ENCODE peak calls at places on chromosomes 7 and 10, in eight cellular contexts. D is midbrain; C is fibroblast of lung; V is progenitor cell of endocrine pancreas; W is lower leg skin; R is C1 segment of cervical spinal cord; N is stimulated activated CD8-positive, alpha-beta memory T cell treated with anti-CD3 and anti-CD28 coated beads, Interleukin-4, amount 100 ng/mL, for 48 hours; L is activated CD4-positive, alpha-beta T cell treated with anti-CD3 and anti-CD28 coated beads, Interleukin-2, amount 50 U/mL, for 1 hour. Z is an unnamed sample.

GRCh38 chr7:138309186-138309585 is 150.9 kb upstream of the TRIM24 start:
- DNase-seq in D (no peak), C (no peak), V (no peak), W (no peak), R (no peak), N (no peak), L (no peak), Z (no peak)

GRCh38 chr7:91918356-91918755 is 22.3 kb upstream of the AKAP9 start:
- DNase-seq in D (no peak), C (no peak), V (no peak), W (no peak), R (no peak), N (no peak), L (no peak), Z (no peak)

GRCh38 chr10:126084369-126084768 is 188.0 kb downstream of the FANK1 start:
- DNase-seq in D (no peak), C (no peak), V (no peak), W (no peak), R (no peak), N (no peak), L (no peak), Z (no peak)

GRCh38 chr10:110103921-110104461 is 96.2 kb downstream of the ADD3 start:
- DNase-seq in D (no peak), C (no peak), V (no peak), W (no peak), R (no peak), N (no peak), L (no peak), Z (no peak)

GRCh38 chr10:61628875-61629513 is 33.7 kb upstream of the CABCOCO1 start:
- DNase-seq in D (no peak), C (peak), V (no peak), W (peak), R (no peak), N (no peak), L (no peak), Z (peak)

GRCh38 chr10:12499587-12499986 is 150.2 kb downstream of the CAMK1D start:
- DNase-seq in D (peak), C (no peak), V (no peak), W (no peak), R (no peak), N (no peak), L (no peak), Z (peak)

GRCh38 chr7:157795631-157796030 is 458.8 kb downstream of the DNAJB6 start:
- DNase-seq in D (no peak), C (no peak), V (no peak), W (no peak), R (no peak), N (no peak), L (no peak), Z (no peak)

GRCh38 chr7:110835209-110835608 is 255.7 kb upstream of the LRRN3 start:
- DNase-seq in D (no peak), C (no peak), V (no peak), W (no peak), R (no peak), N (no peak), L (no peak), Z (no peak)

GRCh38 chr7:1531979-1532455 is 1.5 kb downstream of the MAFK start:
- DNase-seq in D (no peak), C (no peak), V (no peak), W (no peak), R (no peak), N (peak), L (no peak), Z (no peak)

GRCh38 chr7:35588647-35589046 is 106.3 kb downstream of the HERPUD2 start:
- DNase-seq in D (no peak), C (no peak), V (no peak), W (no peak), R (no peak), N (no peak), L (no peak), Z (no peak)

GRCh38 chr7:116698396-116698795 is 26.4 kb downstream of the MET start:
- DNase-seq in D (no peak), C (no peak), V (no peak), W (no peak), R (no peak), N (no peak), L (no peak), Z (no peak)

GRCh38 chr10:69089638-69090599 is 2.0 kb downstream of the SRGN start:
- DNase-seq in D (no peak), C (peak), V (no peak), W (peak), R (no peak), N (peak), L (peak), Z (peak)

GRCh38 chr10:87771871-87772500 is 46.0 kb downstream of the ATAD1 start:
- DNase-seq in D (peak), C (peak), V (no peak), W (no peak), R (no peak), N (no peak), L (no peak), Z (peak)

GRCh38 chr10:95260397-95260881 is 30.4 kb downstream of the PDLIM1 start:
- DNase-seq in D (no peak), C (peak), V (no peak), W (no peak), R (no peak), N (no peak), L (no peak), Z (peak)

GRCh38 chr7:131249003-131249402 is 78.7 kb upstream of the MKLN1 start:
- DNase-seq in D (peak), C (peak), V (no peak), W (peak), R (no peak), N (no peak), L (no peak), Z (peak)

GRCh38 chr10:114174462-114175190 is 623 bp upstream of the CCDC186 start:
- DNase-seq in D (no peak), C (peak), V (no peak), W (peak), R (peak), N (no peak), L (no peak), Z (peak)

GRCh38 chr10:63553473-63553872 is 32.3 kb downstream of the REEP3 start:
- DNase-seq in D (no peak), C (no peak), V (no peak), W (no peak), R (no peak), N (no peak), L (no peak), Z (no peak)

GRCh38 chr10:122490268-122490667 is 28.9 kb downstream of the HTRA1 start:
- DNase-seq in D (no peak), C (peak), V (no peak), W (no peak), R (no peak), N (no peak), L (no peak), Z (no peak)

GRCh38 chr10:70533189-70533558 is 54.6 kb downstream of the PALD1 start:
- DNase-seq in D (no peak), C (no peak), V (no peak), W (no peak), R (no peak), N (no peak), L (no peak), Z (no peak)

GRCh38 chr10:70880077-70880534 is 8.3 kb downstream of the PCBD1 start:
- DNase-seq in D (peak), C (peak), V (peak), W (peak), R (peak), N (peak), L (peak), Z (peak)

GRCh38 chr10:64486149-64486548 is 964.9 kb downstream of the REEP3 start:
- DNase-seq in D (no peak), C (peak), V (no peak), W (no peak), R (no peak), N (no peak), L (no peak), Z (no peak)

GRCh38 chr7:49172639-49173038 is 248.3 kb downstream of the CDC14C start:
- DNase-seq in D (no peak), C (no peak), V (no peak), W (no peak), R (no peak), N (no peak), L (no peak), Z (no peak)

GRCh38 chr10:46305986-46306385 is 19.2 kb downstream of the ANTXRL start:
- DNase-seq in D (no peak), C (no peak), V (no peak), W (no peak), R (no peak), N (no peak), L (no peak), Z (no peak)

Z was measured in NCI-H226.